ENCODE peak calls at places on chromosomes 16 and 17, in eight cellular contexts. A is amniotic stem cell, G is right lobe of liver, B is HEK293T, U is kidney epithelial cell, N is AG04450, P is COLO829, J is endodermal cell. L is an unnamed sample.
A peak's percentile ranks its signal among the peaks of the same experiment; 100 is the strongest.

GRCh38 chr16:687499-687898 is 2.7 kb downstream of the WDR24 start:
- DNase-seq in G (no peak), J (no peak), U (no peak), B (no peak), A (no peak), P (no peak), N (no peak), L (no peak)

GRCh38 chr17:46167267-46167666 is 26.0 kb downstream of the KANSL1 start:
- DNase-seq in N (no peak), B (no peak), A (no peak), U (no peak), P (no peak), J (no peak), G (no peak), L (no peak)

GRCh38 chr16:67430504-67431076 is 331 bp upstream of the HSD11B2 start:
- DNase-seq in P (no peak), U (no peak), N (no peak), G (peak; percentile 87), A (no peak), J (no peak), B (peak; percentile 60), L (peak; percentile 18)

GRCh38 chr17:27793168-27793905 is 7.0 kb downstream of the NOS2 start:
- DNase-seq in N (no peak), J (peak; percentile 83), U (no peak), B (peak; percentile 64), A (no peak), G (no peak), P (no peak), L (peak; percentile 44)

GRCh38 chr17:82878545-82878944 is 38.7 kb upstream of the ZNF750 start:
- DNase-seq in J (no peak), B (no peak), G (no peak), P (no peak), U (no peak), N (no peak), A (no peak), L (no peak)

GRCh38 chr17:20159406-20160075 is 150.4 kb downstream of the SPECC1 start:
- DNase-seq in N (no peak), G (no peak), P (no peak), J (no peak), B (no peak), A (no peak), U (no peak), L (no peak)

GRCh38 chr17:63816669-63817068 is 10.6 kb upstream of the PSMC5 start:
- DNase-seq in B (no peak), J (no peak), G (no peak), U (no peak), P (no peak), N (peak; percentile 23), A (no peak), L (no peak)

GRCh38 chr17:76793775-76794174 is 55.9 kb downstream of the MFSD11 start:
- DNase-seq in G (no peak), B (peak; percentile 61), N (no peak), U (no peak), J (peak; percentile 80), P (no peak), A (no peak), L (no peak)

GRCh38 chr16:82917886-82918595 is 291.3 kb downstream of the CDH13 start:
- DNase-seq in N (no peak), G (no peak), B (no peak), U (no peak), J (no peak), A (no peak), P (no peak), L (no peak)

GRCh38 chr17:49995055-49995738 is at the start of gene DLX3:
- DNase-seq in J (peak; percentile 99), P (peak; percentile 65), N (no peak), G (peak; percentile 50), A (peak; percentile 39), U (no peak), B (peak; percentile 78), L (peak; percentile 78)